ENCODE peak calls at places on chromosome 7, in six cellular contexts. I, Y, W, Q, L and G are unnamed samples.

GRCh38 chr7:16954326-16954725 is 72.5 kb upstream of the AGR3 start:
- DNase-seq in I (no peak), Y (no peak), W (no peak), Q (no peak), L (no peak), G (no peak)

GRCh38 chr7:103771294-103771693 is 218.2 kb downstream of the RELN start:
- DNase-seq in I (no peak), Y (no peak), W (no peak), Q (no peak), L (no peak), G (no peak)

GRCh38 chr7:131488361-131488760 is 68.1 kb downstream of the PODXL start:
- DNase-seq in I (no peak), Y (no peak), W (no peak), Q (no peak), L (no peak), G (no peak)

GRCh38 chr7:81140775-81141174 is 221.9 kb upstream of the SEMA3C start:
- DNase-seq in I (no peak), Y (no peak), W (no peak), Q (no peak), L (no peak), G (no peak)

GRCh38 chr7:30797294-30798040 is 26.2 kb downstream of the MINDY4 start:
- DNase-seq in I (no peak), Y (no peak), W (no peak), Q (no peak), L (no peak), G (no peak)

GRCh38 chr7:117251687-117252086 is 71.2 kb downstream of the WNT2 start:
- DNase-seq in I (no peak), Y (no peak), W (no peak), Q (no peak), L (peak), G (no peak)

GRCh38 chr7:140403878-140404564 is at the start of gene RAB19:
- DNase-seq in I (peak), Y (no peak), W (no peak), Q (peak), L (no peak), G (no peak)

GRCh38 chr7:55657654-55658053 is 85.4 kb upstream of the VOPP1 start:
- DNase-seq in I (no peak), Y (no peak), W (no peak), Q (peak), L (no peak), G (no peak)

GRCh38 chr7:157973971-157974677 is 613.5 kb downstream of the PTPRN2 start:
- DNase-seq in I (no peak), Y (no peak), W (no peak), Q (no peak), L (peak), G (no peak)

GRCh38 chr7:12708314-12708713 is 20.9 kb downstream of the ARL4A start:
- DNase-seq in I (no peak), Y (no peak), W (no peak), Q (no peak), L (no peak), G (no peak)

GRCh38 chr7:55573526-55573925 is 1.2 kb upstream of the VOPP1 start:
- DNase-seq in I (no peak), Y (no peak), W (no peak), Q (no peak), L (no peak), G (no peak)

GRCh38 chr7:11716185-11716584 is 115.8 kb downstream of the THSD7A start:
- DNase-seq in I (no peak), Y (peak), W (peak), Q (no peak), L (peak), G (no peak)

GRCh38 chr7:98810166-98810802 is 59.5 kb downstream of the TMEM130 start:
- DNase-seq in I (no peak), Y (no peak), W (peak), Q (no peak), L (peak), G (no peak)

GRCh38 chr7:14195896-14196295 is 206.4 kb upstream of the ETV1 start:
- DNase-seq in I (no peak), Y (no peak), W (no peak), Q (no peak), L (peak), G (no peak)

GRCh38 chr7:128738570-128739047 is 550 bp upstream of the CALU start:
- DNase-seq in I (no peak), Y (peak), W (no peak), Q (no peak), L (no peak), G (no peak)

GRCh38 chr7:1380211-1380815 is 79.0 kb downstream of the MICALL2 start:
- DNase-seq in I (no peak), Y (no peak), W (no peak), Q (no peak), L (no peak), G (no peak)

GRCh38 chr7:2231992-2232765 is 566 bp downstream of the MAD1L1 start:
- DNase-seq in I (no peak), Y (no peak), W (peak), Q (peak), L (no peak), G (no peak)

GRCh38 chr7:50690541-50691011 is 92.1 kb downstream of the GRB10 start:
- DNase-seq in I (no peak), Y (no peak), W (no peak), Q (no peak), L (peak), G (no peak)

GRCh38 chr7:123410273-123410928 is 124.0 kb downstream of the IQUB start:
- DNase-seq in I (peak), Y (peak), W (no peak), Q (no peak), L (peak), G (no peak)

GRCh38 chr7:12458520-12459131 is 55.0 kb upstream of the VWDE start:
- DNase-seq in I (no peak), Y (no peak), W (peak), Q (peak), L (peak), G (no peak)

GRCh38 chr7:745431-745980 is 18.4 kb upstream of the PRKAR1B start:
- DNase-seq in I (no peak), Y (no peak), W (no peak), Q (no peak), L (no peak), G (no peak)

GRCh38 chr7:39299695-39300094 is 266.5 kb upstream of the YAE1 start:
- DNase-seq in I (no peak), Y (no peak), W (no peak), Q (no peak), L (no peak), G (no peak)

GRCh38 chr7:143287935-143288826 is at the start of gene CASP2:
- DNase-seq in I (peak), Y (peak), W (peak), Q (peak), L (peak), G (peak)
- TF ChIP-seq CTCF in I (peak), Y (peak), W (peak), Q (peak), L (peak), G (no peak)

GRCh38 chr7:45651056-45651444 is 76.9 kb downstream of the ADCY1 start:
- DNase-seq in I (no peak), Y (no peak), W (no peak), Q (no peak), L (no peak), G (no peak)
- H3K4me3 ChIP-seq in I (no peak), Y (no peak), W (no peak), Q (no peak), L (no peak), G (no peak)

GRCh38 chr7:144028547-144028946 is 20.2 kb upstream of the OR2A5 start:
- DNase-seq in I (no peak), Y (no peak), W (no peak), Q (no peak), L (no peak), G (no peak)

GRCh38 chr7:144024213-144024612 is 24.1 kb downstream of the OR6B1 start:
- DNase-seq in I (no peak), Y (no peak), W (no peak), Q (no peak), L (no peak), G (no peak)

GRCh38 chr7:144027974-144028373 is 20.8 kb upstream of the OR2A5 start:
- DNase-seq in I (no peak), Y (no peak), W (no peak), Q (no peak), L (no peak), G (no peak)

GRCh38 chr7:144026203-144026883 is 22.4 kb upstream of the OR2A5 start:
- DNase-seq in I (no peak), Y (no peak), W (no peak), Q (no peak), L (no peak), G (no peak)

DNA sequence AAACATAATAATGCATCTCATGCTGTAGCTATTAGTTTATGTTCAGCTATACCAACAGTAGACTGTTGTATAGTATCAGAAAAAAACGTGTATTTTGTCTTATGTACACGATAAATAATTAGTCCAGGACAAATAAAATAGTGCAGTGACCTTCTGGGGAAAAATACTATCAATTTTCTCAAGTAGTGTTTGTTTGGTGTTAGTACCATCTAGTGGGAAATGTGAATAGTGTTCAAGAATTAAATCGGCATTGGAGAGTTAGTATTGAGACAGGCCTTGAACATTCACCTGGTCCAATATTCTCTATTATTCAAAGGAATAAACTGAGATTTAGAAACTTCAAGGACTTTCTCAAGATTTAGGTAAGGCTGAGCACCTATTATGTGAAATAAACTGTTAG is 21.7 kb upstream of the OR2A5 start:
- DNase-seq in I (no peak), Y (no peak), W (no peak), Q (peak), L (peak), G (no peak)
- TF ChIP-seq CTCF in I (peak), Y (peak), W (peak), Q (no peak), L (peak), G (no peak)

DNA sequence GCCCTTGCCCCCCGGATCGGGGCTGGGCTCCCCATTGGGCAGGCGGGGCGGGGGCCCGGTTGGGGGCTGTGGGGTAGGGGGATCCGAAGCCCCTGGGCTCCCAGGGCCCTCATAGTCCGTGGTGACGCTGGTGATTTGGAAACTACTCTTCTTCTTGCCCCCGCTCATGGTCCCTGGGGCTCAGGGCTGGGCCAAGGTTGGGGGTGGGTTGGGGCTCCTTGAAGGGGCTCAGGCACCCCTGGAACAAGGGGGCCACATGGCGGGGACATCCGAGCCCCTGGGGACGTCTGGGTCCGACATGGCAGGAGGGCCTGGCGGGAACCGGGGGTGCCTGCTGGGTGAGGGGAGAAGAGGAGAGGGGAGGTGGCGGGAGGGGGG is 1.2 kb downstream of the TSC22D4 start:
- DNase-seq in I (no peak), Y (no peak), W (no peak), Q (no peak), L (peak), G (no peak)
- H3K4me3 ChIP-seq in I (peak), Y (peak), W (peak), Q (peak), L (peak), G (peak)

GRCh38 chr7:21304836-21305235 is 123.0 kb upstream of the SP4 start:
- DNase-seq in I (no peak), Y (no peak), W (no peak), Q (no peak), L (no peak), G (no peak)

GRCh38 chr7:21299766-21300165 is 128.1 kb upstream of the SP4 start:
- DNase-seq in I (no peak), Y (no peak), W (no peak), Q (no peak), L (no peak), G (no peak)

GRCh38 chr7:21305455-21306235 is 122.2 kb upstream of the SP4 start:
- DNase-seq in I (no peak), Y (no peak), W (no peak), Q (no peak), L (no peak), G (no peak)

GRCh38 chr7:21300692-21301091 is 127.2 kb upstream of the SP4 start:
- DNase-seq in I (no peak), Y (no peak), W (peak), Q (peak), L (no peak), G (no peak)
- TF ChIP-seq CTCF in I (no peak), Y (peak), W (peak), Q (peak), L (no peak), G (peak)

DNA sequence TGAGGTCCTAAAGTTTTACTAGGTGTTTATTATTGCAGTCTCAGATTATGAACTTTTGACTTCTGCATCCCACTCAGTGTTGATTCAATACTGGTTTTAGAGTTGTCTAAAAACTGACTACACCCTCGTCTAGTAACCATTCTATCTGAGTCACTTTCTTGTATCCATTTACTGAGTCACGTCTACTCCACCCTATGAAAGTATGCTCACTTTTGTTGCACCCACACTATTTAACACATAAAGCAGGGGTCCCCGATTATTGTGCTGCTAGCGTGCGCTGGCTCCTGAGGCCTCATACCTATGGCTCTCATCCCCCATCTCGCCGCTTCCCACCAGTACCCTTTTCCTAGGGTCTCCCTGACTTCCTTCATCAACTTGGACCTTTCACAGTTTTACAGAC is 2.0 kb downstream of the SAMD9 start:
- DNase-seq in I (no peak), Y (no peak), W (no peak), Q (peak), L (peak), G (no peak)
- H3K4me3 ChIP-seq in I (no peak), Y (no peak), W (no peak), Q (no peak), L (no peak), G (no peak)

DNA sequence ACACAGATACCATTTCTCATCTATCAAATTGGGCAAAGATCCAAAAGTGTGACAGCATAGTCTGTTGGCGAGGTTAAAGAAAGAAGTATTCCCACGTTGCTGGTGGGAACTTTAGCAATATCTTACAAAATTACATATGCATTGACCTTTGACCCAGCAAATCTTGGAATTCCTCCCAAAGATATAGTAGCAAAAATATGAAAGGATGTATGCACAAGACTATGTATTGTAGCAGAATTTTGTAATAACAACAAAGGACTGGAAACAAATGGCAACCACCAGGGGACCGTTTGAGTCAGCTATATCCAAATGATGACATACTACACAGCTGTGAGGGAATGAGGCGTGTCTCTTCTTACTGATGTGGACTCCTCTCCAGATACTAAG is 50.2 kb downstream of the KCNH2 start:
- DNase-seq in I (no peak), Y (no peak), W (no peak), Q (peak), L (no peak), G (no peak)
- TF ChIP-seq CTCF in I (no peak), Y (no peak), W (peak), Q (peak), L (no peak), G (no peak)